ENCODE peak calls at places on chromosomes 7 and 10, in five cellular contexts. D, E, Z, C and I are unnamed samples.
A peak's percentile ranks its signal among the peaks of the same experiment; 100 is the strongest.

GRCh38 chr10:88478256-88478655 is 104.9 kb downstream of the RNLS start:
- DNase-seq in C (no peak), D (no peak), Z (no peak), E (no peak), I (no peak)

GRCh38 chr7:141587304-141587703 is 36.1 kb downstream of the AGK start:
- DNase-seq in D (no peak), Z (no peak), C (no peak), E (no peak), I (no peak)

GRCh38 chr10:43867113-43867512 is 218.4 kb upstream of the ZNF32 start:
- DNase-seq in C (no peak), D (no peak), Z (no peak), E (no peak), I (no peak)

GRCh38 chr10:11685787-11686218 is 56.4 kb upstream of the ECHDC3 start:
- DNase-seq in E (peak; percentile 66), Z (peak; percentile 73), C (peak; percentile 94), D (no peak), I (no peak)

GRCh38 chr7:151725844-151726770 is 150.8 kb downstream of the PRKAG2 start:
- DNase-seq in D (no peak), C (no peak), E (no peak), Z (no peak), I (no peak)

GRCh38 chr7:151777913-151778670 is 98.8 kb downstream of the PRKAG2 start:
- DNase-seq in C (no peak), D (no peak), E (peak; percentile 23), Z (no peak), I (no peak)

GRCh38 chr7:3309140-3309539 is 8.1 kb downstream of the SDK1 start:
- DNase-seq in E (no peak), C (no peak), Z (no peak), D (no peak), I (no peak)

GRCh38 chr7:21352540-21353387 is 75.1 kb upstream of the SP4 start:
- DNase-seq in E (no peak), Z (no peak), D (no peak), C (no peak), I (no peak)

GRCh38 chr7:134941185-134941900 is 45.0 kb upstream of the AGBL3 start:
- DNase-seq in C (no peak), Z (peak; percentile 39), D (peak; percentile 20), E (no peak), I (no peak)

GRCh38 chr10:3783313-3783689 is 1.7 kb downstream of the KLF6 start:
- DNase-seq in D (no peak), C (peak; percentile 62), E (peak; percentile 85), Z (peak; percentile 76), I (no peak)

GRCh38 chr10:101834341-101834740 is 9.3 kb downstream of the KCNIP2 start:
- DNase-seq in Z (no peak), D (no peak), C (no peak), E (no peak), I (no peak)

GRCh38 chr10:48698971-48699627 is 14.4 kb downstream of the WDFY4 start:
- DNase-seq in D (no peak), C (no peak), Z (no peak), E (no peak), I (no peak)

GRCh38 chr7:132817844-132818427 is 241.7 kb upstream of the PLXNA4 start:
- DNase-seq in E (no peak), C (no peak), D (no peak), Z (no peak), I (no peak)

GRCh38 chr7:35482231-35482630 is 212.7 kb downstream of the HERPUD2 start:
- DNase-seq in E (no peak), C (no peak), Z (no peak), D (no peak), I (no peak)

GRCh38 chr7:97126483-97127171 is 9.1 kb downstream of the SDHAF3 start:
- DNase-seq in Z (no peak), D (no peak), C (no peak), E (no peak), I (peak; percentile 18)

GRCh38 chr10:114925675-114926204 is 12.3 kb upstream of the TRUB1 start:
- DNase-seq in E (no peak), C (no peak), D (no peak), Z (no peak), I (no peak)

GRCh38 chr7:29848941-29849340 is 42.6 kb downstream of the WIPF3 start:
- DNase-seq in Z (no peak), C (no peak), E (no peak), D (no peak), I (no peak)

GRCh38 chr7:151459726-151460473 is 20.0 kb upstream of the CRYGN start:
- DNase-seq in E (peak; percentile 90), D (peak; percentile 61), C (peak; percentile 87), Z (peak; percentile 94), I (no peak)

GRCh38 chr10:28734940-28735759 is 57.8 kb downstream of the BAMBI start:
- DNase-seq in E (no peak), Z (no peak), C (peak; percentile 59), D (peak; percentile 62), I (no peak)

GRCh38 chr10:11141571-11142091 is 124.0 kb downstream of the CELF2 start:
- DNase-seq in Z (no peak), E (no peak), C (no peak), D (no peak), I (no peak)

GRCh38 chr7:123282181-123282580 is 82.4 kb upstream of the SLC13A1 start:
- DNase-seq in D (no peak), Z (no peak), E (no peak), C (no peak), I (no peak)

GRCh38 chr7:124775422-124775821 is 9.8 kb upstream of the GPR37 start:
- DNase-seq in C (no peak), Z (no peak), D (no peak), E (no peak), I (no peak)

GRCh38 chr7:115113776-115114175 is 191.9 kb downstream of the MDFIC start:
- DNase-seq in C (no peak), D (no peak), Z (no peak), E (no peak), I (no peak)

GRCh38 chr10:43188702-43189101 is 50.5 kb downstream of the CSGALNACT2 start:
- DNase-seq in E (no peak), D (no peak), Z (no peak), C (no peak), I (no peak)

GRCh38 chr7:360454-361100 is 70.6 kb downstream of the FOXL3 start:
- DNase-seq in E (peak; percentile 23), D (no peak), Z (no peak), C (no peak), I (no peak)

GRCh38 chr10:63553031-63553430 is 31.8 kb downstream of the REEP3 start:
- DNase-seq in Z (no peak), D (no peak), C (no peak), E (no peak), I (no peak)

GRCh38 chr7:88395720-88396119 is 89.0 kb upstream of the STEAP4 start:
- DNase-seq in Z (no peak), D (no peak), E (no peak), C (no peak), I (no peak)

GRCh38 chr10:126842836-126843235 is 62.4 kb upstream of the DOCK1 start:
- DNase-seq in C (no peak), Z (no peak), E (no peak), D (no peak), I (peak; percentile 13)

GRCh38 chr10:86972613-86973380 is 4.5 kb downstream of the ADIRF start:
- DNase-seq in Z (no peak), C (peak; percentile 29), D (no peak), E (no peak), I (no peak)

GRCh38 chr10:86969421-86970041 is 1.2 kb downstream of the ADIRF start:
- DNase-seq in C (no peak), E (peak; percentile 74), D (no peak), Z (peak; percentile 65), I (no peak)

GRCh38 chr10:86970152-86970886 is 2.0 kb downstream of the ADIRF start:
- DNase-seq in Z (peak; percentile 91), E (peak; percentile 93), D (no peak), C (peak; percentile 91), I (no peak)

GRCh38 chr10:86970887-86971145 is 2.5 kb downstream of the ADIRF start:
- DNase-seq in D (no peak), C (no peak), Z (no peak), E (no peak), I (no peak)

GRCh38 chr10:86971146-86971991 is 3.1 kb downstream of the ADIRF start:
- DNase-seq in D (peak; percentile 79), E (peak; percentile 96), Z (peak; percentile 94), C (peak; percentile 98), I (no peak)
- H3K27ac ChIP-seq in D (peak overlapping the region; percentile 87), E (peak overlapping the region; percentile 92), Z (peak overlapping the region; percentile 98), C (peak overlapping the region; percentile 97), I (no peak overlapping the region)

DNA sequence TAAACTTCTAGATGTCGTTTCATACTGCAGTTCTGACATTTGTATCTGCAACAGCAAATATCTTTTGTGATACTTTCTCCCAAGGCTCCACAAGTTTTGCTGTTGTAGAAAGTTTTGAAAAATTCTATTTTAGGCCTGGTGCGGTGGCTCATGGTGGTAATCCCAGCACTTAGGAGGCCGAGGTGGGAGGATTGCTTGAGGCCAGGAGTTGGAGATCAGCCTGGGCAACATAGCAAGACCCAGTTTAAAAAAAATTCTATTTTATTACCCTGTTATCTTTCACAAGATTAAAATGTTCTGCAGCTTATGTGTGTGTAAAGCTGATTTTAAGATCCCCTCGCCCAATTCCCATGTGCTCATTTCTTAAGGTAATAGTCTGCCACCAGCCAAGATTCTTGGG is 1.4 kb downstream of the SND1 start:
- DNase-seq in D (no peak), Z (no peak), C (no peak), E (no peak), I (no peak)
- H3K27ac ChIP-seq in D (peak overlapping the region; percentile 87), Z (no peak overlapping the region), C (no peak overlapping the region), E (no peak overlapping the region), I (no peak overlapping the region)

GRCh38 chr10:78727728-78728127 is 341.0 kb upstream of the ZMIZ1 start:
- DNase-seq in E (no peak), Z (no peak), D (no peak), C (peak; percentile 24), I (no peak)
- H3K27ac ChIP-seq in E (no peak overlapping the region), Z (no peak overlapping the region), D (no peak overlapping the region), C (no peak overlapping the region), I (no peak overlapping the region)

DNA sequence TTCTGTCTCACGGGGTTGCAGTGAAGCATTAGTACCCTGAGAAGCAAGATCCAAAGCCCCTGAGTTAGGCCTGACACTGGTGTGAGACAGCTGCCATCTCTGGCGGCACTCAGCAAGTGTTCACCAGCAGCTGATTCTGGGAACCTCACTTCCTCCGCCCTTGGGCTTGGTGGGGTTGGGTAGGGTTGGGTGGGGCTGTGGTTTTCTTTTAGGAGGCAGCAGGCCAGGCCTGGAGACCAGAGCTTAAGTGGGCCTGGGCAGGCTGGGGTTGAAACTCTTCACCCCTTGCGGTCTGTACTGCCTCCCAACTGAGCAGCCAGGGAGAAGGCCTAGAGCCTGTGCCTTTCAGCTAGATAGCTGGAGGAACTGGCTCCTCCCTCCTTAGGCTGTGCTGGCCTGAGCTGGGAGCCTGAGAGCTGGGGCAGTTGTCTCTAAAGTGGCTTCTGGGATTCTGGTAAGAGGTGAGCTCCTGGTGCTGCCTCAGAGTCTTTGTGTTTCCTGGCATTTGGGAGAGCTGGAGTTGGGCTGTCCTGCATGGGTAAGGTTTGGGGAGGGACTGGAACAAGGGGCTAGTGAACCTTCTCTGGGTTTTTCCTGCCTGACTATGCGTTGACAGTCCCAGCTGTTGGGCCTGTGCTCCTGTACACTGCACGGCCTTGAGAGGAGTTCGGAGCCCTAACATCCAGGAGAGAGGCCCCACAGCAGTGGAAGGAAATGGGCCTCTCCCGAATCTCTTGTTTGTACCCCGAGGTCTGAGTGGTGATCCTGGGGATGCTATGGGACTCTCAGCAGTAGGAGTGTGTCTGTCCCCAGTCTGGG is 5.1 kb downstream of the TSPAN14 start:
- DNase-seq in Z (peak; percentile 36), D (no peak), E (peak; percentile 75), C (no peak), I (no peak)
- H3K27ac ChIP-seq in Z (peak overlapping the region; percentile 42), D (peak overlapping the region; percentile 59), E (peak overlapping the region; percentile 36), C (peak overlapping the region; percentile 31), I (no peak overlapping the region)